ENCODE peak calls at places on chromosomes 4 and X, in ten cellular contexts. L is endothelial cell of umbilical vein, J is SK-N-SH, U is heart left ventricle, X is neural progenitor cell, T is kidney, C is IMR-90, Y is OCI-LY7, G is hepatocyte, P is endodermal cell. F is an unnamed sample. For H3K36me3, the result is how much of the 10 kb centered on the place peaks cover.

GRCh38 chrX:39320165-39320564 is 518.9 kb downstream of the MID1IP1 start:
- DNase-seq in U (no peak), C (no peak), Y (no peak), J (no peak), G (no peak), X (no peak), P (no peak), L (no peak), T (no peak), F (no peak)

GRCh38 chr4:56762484-56763250 is 58.8 kb downstream of the SPINK2 start:
- DNase-seq in L (no peak), T (no peak), J (no peak), X (peak), P (no peak), G (no peak), U (no peak), Y (no peak), C (no peak), F (no peak)

GRCh38 chr4:183905593-183906485 is 732 bp downstream of the STOX2 start:
- DNase-seq in Y (no peak), T (no peak), U (peak), X (peak), P (peak), C (peak), G (peak), L (peak), J (peak), F (peak)

GRCh38 chrX:47877327-47877726 is 40.6 kb downstream of the ZNF81 start:
- DNase-seq in G (no peak), P (no peak), X (no peak), T (no peak), Y (no peak), C (no peak), J (no peak), L (no peak), U (no peak), F (peak)

GRCh38 chrX:41732260-41732659 is 8.3 kb downstream of the GPR82 start:
- DNase-seq in T (no peak), Y (no peak), U (no peak), L (no peak), G (no peak), J (no peak), C (no peak), P (no peak), X (peak), F (no peak)

GRCh38 chr4:189792819-189793618 is 147.7 kb upstream of the FRG1 start:
- DNase-seq in T (peak), U (peak), Y (peak), X (peak), J (peak), L (peak), G (peak), P (peak), C (peak), F (peak)

GRCh38 chr4:89056953-89057398 is at the start of gene FAM13A:
- DNase-seq in C (peak), J (no peak), P (peak), X (peak), T (peak), Y (no peak), L (peak), U (peak), G (peak), F (no peak)

GRCh38 chr4:1241936-1242505 is 6.9 kb downstream of the CTBP1 start:
- DNase-seq in L (no peak), Y (no peak), C (no peak), P (peak), X (no peak), U (no peak), G (peak), J (peak), T (no peak), F (no peak)

GRCh38 chrX:6257025-6257424 is 28.4 kb upstream of the NLGN4X start:
- DNase-seq in C (no peak), P (peak), L (no peak), J (no peak), T (no peak), G (no peak), X (no peak), Y (no peak), U (no peak), F (no peak)

GRCh38 chr4:80197132-80197573 is at the start of gene PRDM8:
- DNase-seq in X (peak), P (peak), T (peak), Y (no peak), J (peak), L (no peak), C (peak), G (no peak), U (no peak), F (no peak)

GRCh38 chr4:22515888-22516541 is at the start of gene ADGRA3:
- DNase-seq in J (peak), Y (no peak), U (peak), P (peak), X (peak), L (peak), C (peak), G (peak), T (peak), F (peak)

GRCh38 chrX:18428006-18428405 is 2.6 kb downstream of the CDKL5 start:
- DNase-seq in C (no peak), U (no peak), X (no peak), P (no peak), L (no peak), J (no peak), T (no peak), Y (no peak), G (no peak), F (no peak)

GRCh38 chr4:8547108-8547911 is 32.9 kb upstream of the GPR78 start:
- DNase-seq in C (peak), G (no peak), J (peak), L (no peak), U (no peak), P (peak), Y (peak), T (peak), X (peak), F (no peak)

GRCh38 chr4:88940506-88940905 is 116.5 kb downstream of the FAM13A start:
- DNase-seq in T (no peak), G (no peak), L (no peak), Y (no peak), C (no peak), J (no peak), X (no peak), U (no peak), P (no peak), F (no peak)

GRCh38 chr4:33996075-33996718 is 2248.1 kb downstream of the ARAP2 start:
- DNase-seq in T (no peak), X (no peak), G (no peak), P (no peak), L (no peak), J (no peak), C (peak), Y (no peak), U (no peak), F (no peak)

GRCh38 chrX:13078739-13079444 is 34.5 kb upstream of the FAM9C start:
- DNase-seq in C (peak), Y (no peak), P (no peak), U (peak), X (peak), T (no peak), L (peak), G (peak), J (no peak), F (no peak)

GRCh38 chr4:133668061-133668851 is 519.2 kb downstream of the PCDH10 start:
- DNase-seq in X (peak), G (peak), P (peak), L (no peak), J (no peak), U (no peak), Y (no peak), T (no peak), C (no peak), F (no peak)

GRCh38 chr4:98642991-98643426 is 15.4 kb downstream of the TSPAN5 start:
- DNase-seq in Y (no peak), L (peak), X (no peak), J (no peak), G (peak), P (no peak), U (no peak), C (peak), T (no peak), F (no peak)

GRCh38 chr4:113355550-113356371 is 306.3 kb downstream of the ANK2 start:
- DNase-seq in X (no peak), T (peak), Y (no peak), C (peak), J (no peak), U (peak), G (peak), L (peak), P (peak), F (peak)

GRCh38 chr4:120865985-120866384 is 56.5 kb downstream of the PRDM5 start:
- DNase-seq in X (peak), Y (peak), P (no peak), J (no peak), G (no peak), U (no peak), L (no peak), C (peak), T (no peak), F (no peak)

GRCh38 chrX:151793886-151794285 is 59.3 kb downstream of the CNGA2 start:
- DNase-seq in X (no peak), L (no peak), J (no peak), U (no peak), C (no peak), Y (no peak), P (no peak), T (no peak), G (no peak), F (no peak)

GRCh38 chr4:115159141-115159540 is 45.7 kb upstream of the NDST4 start:
- DNase-seq in C (no peak), G (no peak), U (no peak), T (no peak), L (no peak), P (no peak), X (no peak), Y (no peak), J (no peak), F (no peak)

GRCh38 chr4:4394644-4395043 is 7.7 kb downstream of the NSG1 start:
- DNase-seq in U (no peak), L (no peak), G (no peak), T (peak), X (no peak), P (peak), J (peak), Y (no peak), C (peak), F (no peak)

GRCh38 chr4:44544158-44544557 is 95.5 kb upstream of the KCTD8 start:
- DNase-seq in C (no peak), G (no peak), P (no peak), T (no peak), U (no peak), X (no peak), L (no peak), Y (no peak), J (no peak), F (no peak)

GRCh38 chr4:159021597-159022385 is 81.1 kb upstream of the RAPGEF2 start:
- DNase-seq in U (no peak), G (no peak), X (no peak), J (no peak), L (no peak), Y (no peak), P (peak), C (no peak), T (no peak), F (no peak)

GRCh38 chr4:103364066-103364465 is 165.9 kb upstream of the CENPE start:
- DNase-seq in T (no peak), L (no peak), X (peak), G (no peak), Y (no peak), C (no peak), U (no peak), J (no peak), P (no peak), F (no peak)

GRCh38 chrX:45667666-45668065 is 467.0 kb upstream of the DIPK2B start:
- DNase-seq in L (peak), J (no peak), G (no peak), X (no peak), Y (no peak), T (no peak), U (no peak), P (no peak), C (peak), F (no peak)

GRCh38 chr4:6199344-6199921 is 916 bp downstream of the JAKMIP1 start:
- DNase-seq in J (peak), X (peak), L (no peak), T (peak), P (no peak), C (no peak), G (peak), U (no peak), Y (no peak), F (peak)

GRCh38 chr4:104682311-104682710 is 187.6 kb upstream of the CXXC4 start:
- DNase-seq in T (no peak), X (no peak), L (no peak), P (no peak), J (no peak), G (no peak), C (no peak), Y (no peak), U (no peak), F (no peak)

GRCh38 chr4:94235825-94236224 is 28.2 kb downstream of the SMARCAD1 start:
- DNase-seq in J (no peak), Y (no peak), P (no peak), X (no peak), U (no peak), C (peak), L (no peak), T (no peak), G (no peak), F (no peak)

GRCh38 chr4:94226763-94227162 is 19.1 kb downstream of the SMARCAD1 start:
- DNase-seq in X (no peak), Y (no peak), U (no peak), T (no peak), C (no peak), P (no peak), L (no peak), J (no peak), G (no peak), F (no peak)

GRCh38 chr4:94237271-94237670 is 29.6 kb downstream of the SMARCAD1 start:
- DNase-seq in L (no peak), P (no peak), Y (no peak), X (no peak), G (no peak), C (no peak), J (no peak), U (no peak), T (no peak), F (no peak)

GRCh38 chr4:94228488-94229216 is 21.0 kb downstream of the SMARCAD1 start:
- DNase-seq in T (no peak), Y (no peak), P (no peak), L (no peak), X (no peak), J (no peak), C (no peak), U (no peak), G (no peak), F (no peak)

DNA sequence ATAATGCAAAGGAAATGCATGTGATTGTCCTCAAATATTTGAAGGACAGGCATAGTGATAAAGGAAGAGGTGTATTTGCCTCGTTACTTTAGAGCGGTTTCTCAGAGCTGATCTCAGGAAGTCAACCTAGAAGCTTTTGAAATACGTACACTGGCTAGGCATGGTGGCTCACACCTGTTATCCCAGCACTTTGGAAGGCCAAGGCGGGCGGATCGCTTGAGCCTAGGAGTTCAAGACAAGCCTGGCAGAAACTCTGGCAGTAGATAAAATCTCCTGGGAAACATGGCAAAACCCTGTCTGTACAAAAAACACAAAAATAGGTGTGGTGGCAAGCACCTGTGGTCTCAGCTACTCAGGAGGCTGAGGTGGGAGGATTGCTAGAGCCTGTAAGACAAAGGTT is 24.9 kb downstream of the SMARCAD1 start:
- DNase-seq in L (no peak), J (no peak), G (no peak), P (no peak), Y (no peak), T (peak), X (no peak), U (no peak), C (no peak), F (no peak)
- H3K36me3 ChIP-seq in L (under half), J (half or more), G (under half), P (half or more), Y (half or more), T (under half), X (under half), U (half or more), C (under half), F (under half)

DNA sequence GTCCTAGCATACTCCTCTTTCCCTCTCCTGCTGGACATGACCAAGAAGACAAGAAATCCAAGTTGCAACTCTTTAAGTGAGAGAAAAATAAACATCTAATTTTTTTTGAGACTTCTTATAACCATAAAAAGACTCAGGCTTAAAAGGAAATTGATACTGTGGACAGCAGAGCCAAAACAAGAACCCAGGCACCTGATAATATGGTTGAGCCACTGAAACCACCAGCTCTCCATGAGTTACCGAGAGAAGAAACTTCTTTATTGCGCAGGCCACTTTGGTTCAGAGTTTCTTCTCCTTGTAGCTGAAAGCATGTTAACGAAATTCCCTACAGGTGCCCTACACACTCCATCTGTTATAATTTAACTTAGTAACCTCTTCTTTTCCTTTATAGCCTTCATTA is 11.3 kb upstream of the SPCS3 start:
- DNase-seq in C (no peak), T (no peak), U (no peak), P (no peak), X (no peak), L (no peak), J (no peak), G (no peak), Y (no peak), F (no peak)
- H3K4me3 ChIP-seq in C (no peak), T (no peak), U (no peak), P (no peak), X (no peak), L (no peak), J (no peak), G (no peak), Y (peak), F (no peak)

GRCh38 chrX:40501456-40501855 is 79.3 kb upstream of the ATP6AP2 start:
- DNase-seq in J (no peak), P (no peak), X (no peak), L (no peak), Y (no peak), G (no peak), T (no peak), C (no peak), U (no peak), F (no peak)

GRCh38 chrX:40495659-40496058 is 85.1 kb upstream of the ATP6AP2 start:
- DNase-seq in G (no peak), P (no peak), T (no peak), Y (no peak), L (no peak), C (no peak), J (no peak), U (no peak), X (no peak), F (no peak)

GRCh38 chrX:40502688-40503087 is 78.1 kb upstream of the ATP6AP2 start:
- DNase-seq in T (no peak), U (no peak), Y (no peak), P (no peak), J (no peak), X (no peak), L (no peak), G (no peak), C (no peak), F (no peak)

GRCh38 chrX:40496728-40497127 is 84.0 kb upstream of the ATP6AP2 start:
- DNase-seq in U (no peak), P (peak), G (peak), X (peak), J (peak), Y (no peak), T (no peak), L (no peak), C (peak), F (no peak)
- TF ChIP-seq CTCF in U (peak), P (peak), G (peak), X (peak), J (peak), Y (no peak), T (no peak), L (no peak), C (no peak), F (no peak)

GRCh38 chr4:2700031-2700430 is 56.1 kb downstream of the TNIP2 start:
- DNase-seq in G (no peak), P (no peak), L (no peak), J (no peak), X (no peak), U (no peak), T (no peak), C (no peak), Y (no peak), F (no peak)
- H3K36me3 ChIP-seq in G (under half), P (half or more), L (under half), J (half or more), X (under half), U (half or more), T (under half), C (half or more), Y (half or more), F (under half)

GRCh38 chr4:85717847-85718246 is 242.9 kb downstream of the ARHGAP24 start:
- DNase-seq in T (no peak), G (no peak), J (no peak), C (no peak), X (no peak), P (no peak), L (no peak), U (no peak), Y (no peak), F (no peak)
- H3K4me3 ChIP-seq in T (no peak), G (no peak), J (no peak), C (no peak), X (no peak), P (no peak), L (no peak), U (no peak), Y (no peak), F (no peak)

F was measured in GM06990.